ENCODE peak calls at places on chromosomes 3 and 15, in five cellular contexts. O is cardiac muscle cell, J is cardiac fibroblast, D is astrocyte of the spinal cord, R is uterus. X is an unnamed sample.

GRCh38 chr3:158761350-158761749 is 29.1 kb upstream of the RARRES1 start:
- DNase-seq in R (no peak), J (no peak), O (no peak), D (no peak), X (no peak)

GRCh38 chr3:42066516-42067181 is 24.5 kb upstream of the TRAK1 start:
- DNase-seq in J (peak), O (peak), D (peak), R (no peak), X (peak)

GRCh38 chr15:56886450-56886856 is 32.0 kb upstream of the TCF12 start:
- DNase-seq in J (no peak), D (no peak), R (no peak), O (no peak), X (no peak)

GRCh38 chr3:2870714-2871353 is 239.3 kb downstream of the IL5RA start:
- DNase-seq in R (no peak), O (no peak), D (no peak), J (no peak), X (no peak)

GRCh38 chr3:134039161-134039862 is 9.6 kb upstream of the SLCO2A1 start:
- DNase-seq in O (peak), D (no peak), R (no peak), J (peak), X (no peak)

GRCh38 chr3:138881233-138881632 is 46.5 kb upstream of the PIK3CB start:
- DNase-seq in R (no peak), J (no peak), O (no peak), D (no peak), X (no peak)

GRCh38 chr15:42413914-42414313 is 54.6 kb downstream of the CAPN3 start:
- DNase-seq in R (no peak), J (no peak), D (peak), O (no peak), X (no peak)

GRCh38 chr15:100710744-100711478 is 108.5 kb downstream of the ASB7 start:
- DNase-seq in J (no peak), R (no peak), O (no peak), D (no peak), X (no peak)

GRCh38 chr3:71119171-71119570 is 464.4 kb downstream of the FOXP1 start:
- DNase-seq in J (peak), R (no peak), D (peak), O (peak), X (peak)

GRCh38 chr15:43868412-43868811 is 41.6 kb downstream of the WDR76 start:
- DNase-seq in O (peak), J (peak), D (no peak), R (no peak), X (no peak)

GRCh38 chr3:37251993-37252392 is 77.6 kb upstream of the LRRFIP2 start:
- DNase-seq in R (no peak), O (no peak), D (no peak), J (no peak), X (no peak)

GRCh38 chr15:77031376-77032050 is 36.6 kb downstream of the PSTPIP1 start:
- DNase-seq in R (no peak), D (peak), J (no peak), O (no peak), X (no peak)
- TF ChIP-seq CTCF in R (no peak), D (no peak), J (no peak), O (no peak), X (no peak)

DNA sequence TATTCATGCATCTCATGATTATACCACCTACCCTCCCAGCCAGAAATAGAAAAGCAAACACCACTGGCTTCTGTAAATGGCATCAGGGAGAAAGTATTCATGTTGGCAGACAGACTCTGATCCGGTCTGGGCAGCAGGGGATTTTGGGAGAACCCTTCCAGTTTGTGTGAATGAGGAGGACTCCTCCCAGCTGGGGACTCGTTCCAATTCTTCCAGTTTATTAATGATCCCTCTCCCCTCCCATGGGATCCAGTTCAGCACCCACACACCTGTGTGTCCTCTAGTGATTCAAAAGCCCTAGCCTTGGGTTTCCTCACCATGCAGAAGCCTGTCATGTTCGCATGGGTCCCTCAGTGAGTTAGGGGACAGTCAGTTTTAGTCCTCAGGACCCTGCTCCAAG is 110.9 kb downstream of the IQSEC1 start:
- DNase-seq in J (no peak), R (no peak), D (no peak), O (no peak), X (no peak)
- H3K4me3 ChIP-seq in J (no peak), R (no peak), D (no peak), O (no peak), X (no peak)

DNA sequence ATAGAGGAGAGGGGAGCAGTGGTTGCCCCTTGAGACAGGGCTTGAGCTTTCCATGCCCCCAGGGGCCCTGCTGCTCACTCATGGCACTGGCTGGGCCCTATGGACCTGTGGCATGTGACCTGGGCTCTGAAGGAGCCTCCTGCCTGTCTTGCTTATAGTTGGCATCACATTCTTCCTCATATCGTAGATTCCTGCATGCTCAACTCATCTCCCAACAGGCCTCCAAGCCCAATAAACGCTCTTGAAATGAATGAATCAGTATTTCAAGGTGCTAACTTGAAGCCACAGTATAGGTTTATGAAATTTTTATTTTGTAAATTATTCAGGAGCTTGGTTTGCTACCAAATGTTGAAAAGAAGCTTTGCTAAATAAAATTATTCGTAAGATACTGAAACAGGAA is 93.3 kb upstream of the SLC7A14 start:
- DNase-seq in J (peak), R (no peak), D (no peak), O (no peak), X (no peak)
- TF ChIP-seq CTCF in J (no peak), R (no peak), D (no peak), O (no peak), X (no peak)

DNA sequence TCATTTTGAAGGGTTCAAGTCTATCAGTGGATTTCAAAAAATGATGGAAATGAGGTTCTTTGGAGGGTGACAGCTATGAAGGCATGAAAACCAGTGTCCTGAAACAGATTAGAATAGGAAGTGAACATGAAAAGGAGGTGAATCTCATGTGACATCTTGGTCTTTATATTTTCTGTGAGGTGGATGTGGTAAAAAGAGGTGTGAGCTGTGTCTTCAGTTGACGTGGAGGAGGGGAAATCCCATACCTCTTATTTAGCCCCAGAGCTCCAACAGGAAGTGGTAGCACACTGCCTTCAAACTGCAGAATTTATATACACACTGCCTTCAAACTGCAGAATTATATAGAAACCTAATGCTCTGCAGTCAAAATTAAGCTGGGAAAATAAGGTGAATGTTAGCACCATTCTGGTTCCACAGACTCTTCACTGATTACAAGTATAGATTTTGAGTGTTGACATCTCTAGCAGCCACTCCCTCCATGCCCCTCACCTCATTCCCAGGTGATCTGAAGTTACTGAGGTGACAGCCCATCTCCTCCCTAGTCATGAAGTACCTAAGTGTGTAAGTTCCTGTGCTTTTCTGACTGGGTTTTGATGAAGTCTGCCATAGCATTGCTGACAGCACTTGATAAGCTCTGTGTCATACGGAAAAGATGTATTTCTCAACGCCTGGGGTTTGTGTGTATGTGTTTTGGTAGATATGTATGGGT is 2.6 kb downstream of the RAB8B start:
- DNase-seq in J (no peak), O (peak), D (no peak), R (no peak), X (no peak)
- H3K4me3 ChIP-seq in J (no peak), O (no peak), D (no peak), R (no peak), X (no peak)

X was measured in AG10803.